ENCODE peak calls at places on chromosomes 11 and 22, in eight cellular contexts. U, I, C, T, G, Q, W and P are unnamed samples.

GRCh38 chr11:11553595-11553994 is 68.2 kb downstream of the GALNT18 start:
- DNase-seq in U (peak; percentile 24), I (no peak), C (no peak), T (no peak), G (no peak), Q (no peak), W (no peak), P (no peak)

GRCh38 chr11:11146830-11147229 is 206.2 kb downstream of the CSNK2A3 start:
- DNase-seq in U (no peak), I (no peak), C (peak; percentile 53), T (no peak), G (peak; percentile 43), Q (no peak), W (no peak), P (no peak)

GRCh38 chr11:6397156-6397555 is 6.9 kb downstream of the SMPD1 start:
- DNase-seq in U (no peak), I (no peak), C (no peak), T (no peak), G (peak; percentile 91), Q (no peak), W (no peak), P (no peak)

GRCh38 chr22:30182365-30182764 is 64.2 kb downstream of the LIF start:
- DNase-seq in U (no peak), I (no peak), C (no peak), T (no peak), G (no peak), Q (no peak), W (no peak), P (no peak)

GRCh38 chr22:21921729-21922128 is 30.9 kb downstream of the PPM1F start:
- DNase-seq in U (no peak), I (no peak), C (no peak), T (no peak), G (peak; percentile 53), Q (peak; percentile 85), W (peak; percentile 77), P (no peak)

GRCh38 chr11:117098269-117099231 is at the start of gene SIK3:
- DNase-seq in U (peak; percentile 97), I (peak; percentile 93), C (peak; percentile 95), T (peak; percentile 97), G (peak; percentile 100), Q (peak; percentile 94), W (peak; percentile 90), P (peak; percentile 99)

GRCh38 chr11:96303980-96304379 is 39.0 kb downstream of the MAML2 start:
- DNase-seq in U (no peak), I (no peak), C (no peak), T (no peak), G (no peak), Q (no peak), W (no peak), P (no peak)

GRCh38 chr11:3136542-3137455 is 28.3 kb downstream of the OSBPL5 start:
- DNase-seq in U (peak; percentile 8), I (no peak), C (peak; percentile 7), T (peak; percentile 57), G (peak; percentile 80), Q (no peak), W (no peak), P (no peak)

GRCh38 chr11:79371152-79371551 is 69.7 kb downstream of the TENM4 start:
- DNase-seq in U (no peak), I (no peak), C (no peak), T (no peak), G (no peak), Q (peak; percentile 40), W (no peak), P (no peak)

GRCh38 chr11:73945396-73945795 is 5.4 kb upstream of the DNAJB13 start:
- DNase-seq in U (no peak), I (no peak), C (no peak), T (no peak), G (no peak), Q (no peak), W (no peak), P (no peak)

GRCh38 chr22:37088108-37088605 is 21.4 kb downstream of the TMPRSS6 start:
- DNase-seq in U (no peak), I (no peak), C (no peak), T (no peak), G (no peak), Q (no peak), W (no peak), P (no peak)

GRCh38 chr11:19869466-19869865 is 156.8 kb downstream of the NAV2 start:
- DNase-seq in U (no peak), I (no peak), C (no peak), T (no peak), G (no peak), Q (no peak), W (no peak), P (no peak)

GRCh38 chr11:102620858-102621561 is 4.1 kb downstream of the MMP20 start:
- DNase-seq in U (no peak), I (no peak), C (no peak), T (no peak), G (peak; percentile 26), Q (no peak), W (no peak), P (no peak)

GRCh38 chr22:30733081-30733680 is 38.5 kb downstream of the OSBP2 start:
- DNase-seq in U (no peak), I (no peak), C (no peak), T (no peak), G (peak; percentile 80), Q (no peak), W (no peak), P (no peak)

GRCh38 chr11:97909544-97910394 is 1111.0 kb upstream of the CNTN5 start:
- DNase-seq in U (no peak), I (no peak), C (no peak), T (no peak), G (no peak), Q (no peak), W (no peak), P (no peak)

GRCh38 chr11:34633990-34634725 is 13.3 kb downstream of the EHF start:
- DNase-seq in U (no peak), I (no peak), C (no peak), T (no peak), G (peak; percentile 65), Q (no peak), W (no peak), P (peak; percentile 41)

GRCh38 chr11:132576706-132577105 is 955.6 kb downstream of the OPCML start:
- DNase-seq in U (no peak), I (no peak), C (no peak), T (no peak), G (peak; percentile 73), Q (peak; percentile 43), W (peak; percentile 22), P (no peak)

GRCh38 chr11:75113049-75113448 is 16.4 kb upstream of the OR2AT4 start:
- DNase-seq in U (no peak), I (no peak), C (no peak), T (no peak), G (no peak), Q (no peak), W (no peak), P (no peak)

GRCh38 chr11:110982214-110982613 is 263.3 kb upstream of the POU2AF2 start:
- DNase-seq in U (no peak), I (no peak), C (no peak), T (no peak), G (no peak), Q (no peak), W (no peak), P (no peak)

GRCh38 chr22:47188337-47189055 is 426.0 kb downstream of the TBC1D22A start:
- DNase-seq in U (no peak), I (no peak), C (no peak), T (peak; percentile 40), G (peak; percentile 65), Q (no peak), W (no peak), P (no peak)

GRCh38 chr11:66087148-66087908 is 17.3 kb downstream of the PACS1 start:
- DNase-seq in U (no peak), I (no peak), C (no peak), T (no peak), G (no peak), Q (no peak), W (no peak), P (no peak)

GRCh38 chr11:18615628-18616392 is 16.2 kb downstream of the MISFA start:
- DNase-seq in U (no peak), I (no peak), C (no peak), T (no peak), G (peak; percentile 57), Q (no peak), W (no peak), P (peak; percentile 80)
- TF ChIP-seq CTCF in U (no peak), I (no peak), C (no peak), T (no peak), G (no peak), Q (no peak), W (no peak), P (no peak)

DNA sequence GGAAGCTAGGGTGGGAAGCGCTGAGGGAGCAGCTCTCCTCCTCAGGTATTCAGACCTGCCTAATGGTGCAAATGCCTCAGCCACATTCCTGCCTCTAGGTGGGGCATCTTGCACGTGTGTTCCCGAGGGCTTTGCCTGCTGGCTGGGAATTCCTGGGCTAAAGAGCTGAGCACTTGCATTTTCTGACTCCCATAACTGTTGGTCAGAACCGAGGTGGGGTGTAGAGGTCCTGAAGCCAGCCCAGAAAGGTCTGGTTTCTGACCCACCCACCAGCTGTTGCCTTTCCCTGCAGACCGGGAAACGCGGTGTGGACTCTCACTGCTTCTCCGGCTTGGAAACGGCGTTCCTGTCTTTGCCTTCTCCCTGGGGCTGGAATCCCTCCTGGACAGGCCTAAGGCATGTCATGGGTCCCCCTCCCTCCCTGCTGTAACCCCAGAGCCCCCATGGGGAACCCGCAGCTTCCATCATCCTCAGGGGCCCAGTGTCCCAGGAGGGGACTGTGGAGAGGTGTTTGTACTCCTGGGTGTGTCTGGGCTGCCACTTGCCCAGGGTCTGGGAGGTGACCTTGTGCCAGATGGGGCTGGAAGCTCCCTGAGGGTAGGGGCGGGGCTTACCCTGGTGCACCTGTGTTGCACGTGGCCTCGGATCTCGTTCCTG is 24.0 kb upstream of the SMIM38 start:
- DNase-seq in U (peak; percentile 58), I (peak; percentile 56), C (peak; percentile 63), T (peak; percentile 83), G (peak; percentile 92), Q (peak; percentile 96), W (peak; percentile 92), P (no peak)
- TF ChIP-seq CTCF in U (peak; percentile 86), I (peak; percentile 78), C (peak; percentile 63), T (peak; percentile 82), G (peak; percentile 79), Q (peak; percentile 85), W (peak; percentile 92), P (peak; percentile 36)

DNA sequence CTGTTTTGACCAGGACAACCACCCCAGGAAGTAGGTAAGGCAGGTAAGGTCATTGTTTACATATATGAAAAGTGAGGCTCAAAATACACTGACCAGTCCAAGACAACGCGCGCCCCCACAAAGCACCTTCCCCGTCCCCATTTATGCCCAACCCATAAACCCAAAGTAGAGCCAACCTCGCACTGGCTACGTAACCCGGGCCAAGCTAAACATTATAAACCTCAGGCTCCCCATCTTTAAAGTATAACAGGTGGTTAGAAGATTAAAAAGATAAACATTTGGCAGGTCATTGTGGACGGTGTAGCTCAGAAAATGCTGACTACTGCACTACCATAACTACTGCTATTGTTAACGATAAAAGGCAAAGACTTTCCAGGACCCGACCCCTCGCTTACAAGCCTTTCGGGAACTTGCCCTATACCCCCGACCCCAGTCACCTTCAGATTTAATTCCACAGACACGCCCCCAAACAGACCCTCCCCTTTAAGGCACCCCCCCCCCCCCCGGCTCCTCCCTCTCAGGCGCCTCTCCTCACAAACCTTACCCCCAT is 491 bp downstream of the NUMA1 start:
- DNase-seq in U (no peak), I (no peak), C (no peak), T (no peak), G (no peak), Q (peak; percentile 10), W (no peak), P (no peak)
- TF ChIP-seq CTCF in U (no peak), I (no peak), C (no peak), T (no peak), G (no peak), Q (no peak), W (no peak), P (no peak)

GRCh38 chr11:69089258-69089657 is 40.5 kb downstream of the TPCN2 start:
- DNase-seq in U (peak; percentile 54), I (no peak), C (peak; percentile 84), T (no peak), G (peak; percentile 96), Q (no peak), W (no peak), P (no peak)
- TF ChIP-seq CTCF in U (no peak), I (no peak), C (no peak), T (no peak), G (no peak), Q (no peak), W (no peak), P (no peak)